ENCODE peak calls at places on chromosomes 12 and 14, in six cellular contexts. One of them, this sample, is unnamed.

GRCh38 chr12:9273276-9273675 is 65.1 kb upstream of the PZP start:
- DNase-seq in cardiac muscle cell: no peak
- DNase-seq in NB4: no peak
- DNase-seq in left ventricle myocardium inferior: no peak
- DNase-seq in ovary: no peak
- DNase-seq in heart left ventricle: no peak
- DNase-seq in this sample: peak; percentile 54

GRCh38 chr14:52266782-52267181 is 716 bp upstream of the PTGDR start:
- DNase-seq in cardiac muscle cell: no peak
- DNase-seq in NB4: no peak
- DNase-seq in left ventricle myocardium inferior: no peak
- DNase-seq in ovary: no peak
- DNase-seq in heart left ventricle: no peak
- DNase-seq in this sample: peak; percentile 93

GRCh38 chr12:131155131-131155530 is 201.4 kb downstream of the ADGRD1 start:
- DNase-seq in cardiac muscle cell: no peak
- DNase-seq in NB4: no peak
- DNase-seq in left ventricle myocardium inferior: no peak
- DNase-seq in ovary: no peak
- DNase-seq in heart left ventricle: no peak
- DNase-seq in this sample: no peak

GRCh38 chr14:45089813-45090212 is 5.9 kb downstream of the PRPF39 start:
- DNase-seq in cardiac muscle cell: no peak
- DNase-seq in NB4: no peak
- DNase-seq in left ventricle myocardium inferior: no peak
- DNase-seq in ovary: no peak
- DNase-seq in heart left ventricle: no peak
- DNase-seq in this sample: peak; percentile 76

GRCh38 chr12:122062832-122063690 is 15.5 kb upstream of the MLXIP start:
- DNase-seq in cardiac muscle cell: no peak
- DNase-seq in NB4: peak; percentile 83
- DNase-seq in left ventricle myocardium inferior: peak; percentile 52
- DNase-seq in ovary: peak; percentile 78
- DNase-seq in heart left ventricle: peak; percentile 56
- DNase-seq in this sample: peak; percentile 75

GRCh38 chr12:100403446-100403845 is 46.6 kb downstream of the SLC17A8 start:
- DNase-seq in cardiac muscle cell: no peak
- DNase-seq in NB4: no peak
- DNase-seq in left ventricle myocardium inferior: no peak
- DNase-seq in ovary: no peak
- DNase-seq in heart left ventricle: no peak
- DNase-seq in this sample: peak; percentile 9

GRCh38 chr14:66403183-66403582 is 83.0 kb upstream of the CCDC196 start:
- DNase-seq in cardiac muscle cell: no peak
- DNase-seq in NB4: peak; percentile 61
- DNase-seq in left ventricle myocardium inferior: no peak
- DNase-seq in ovary: no peak
- DNase-seq in heart left ventricle: no peak
- DNase-seq in this sample: peak; percentile 55

GRCh38 chr12:6774557-6775062 is 2.3 kb downstream of the LAG3 start:
- DNase-seq in cardiac muscle cell: no peak
- DNase-seq in NB4: no peak
- DNase-seq in left ventricle myocardium inferior: no peak
- DNase-seq in ovary: no peak
- DNase-seq in heart left ventricle: no peak
- DNase-seq in this sample: no peak

GRCh38 chr14:69850086-69850735 is 29.0 kb upstream of the SMOC1 start:
- DNase-seq in cardiac muscle cell: no peak
- DNase-seq in NB4: no peak
- DNase-seq in left ventricle myocardium inferior: no peak
- DNase-seq in ovary: no peak
- DNase-seq in heart left ventricle: no peak
- DNase-seq in this sample: no peak

GRCh38 chr12:13250416-13250815 is 53.9 kb downstream of the EMP1 start:
- DNase-seq in cardiac muscle cell: no peak
- DNase-seq in NB4: no peak
- DNase-seq in left ventricle myocardium inferior: no peak
- DNase-seq in ovary: no peak
- DNase-seq in heart left ventricle: no peak
- DNase-seq in this sample: peak; percentile 67

GRCh38 chr12:94795520-94795919 is 145.2 kb upstream of the TMCC3 start:
- DNase-seq in cardiac muscle cell: no peak
- DNase-seq in NB4: peak; percentile 14
- DNase-seq in left ventricle myocardium inferior: no peak
- DNase-seq in ovary: peak; percentile 33
- DNase-seq in heart left ventricle: no peak
- DNase-seq in this sample: peak; percentile 67

GRCh38 chr12:96487214-96487613 is 2.2 kb upstream of the CFAP54 start:
- DNase-seq in cardiac muscle cell: no peak
- DNase-seq in NB4: no peak
- DNase-seq in left ventricle myocardium inferior: no peak
- DNase-seq in ovary: no peak
- DNase-seq in heart left ventricle: no peak
- DNase-seq in this sample: peak; percentile 91

GRCh38 chr14:97848351-97848980 is 1051.3 kb downstream of the VRK1 start:
- DNase-seq in cardiac muscle cell: peak; percentile 33
- DNase-seq in NB4: no peak
- DNase-seq in left ventricle myocardium inferior: no peak
- DNase-seq in ovary: no peak
- DNase-seq in heart left ventricle: no peak
- DNase-seq in this sample: no peak

GRCh38 chr14:58637040-58637390 is 747 bp upstream of the DACT1 start:
- DNase-seq in cardiac muscle cell: peak; percentile 58
- DNase-seq in NB4: peak; percentile 29
- DNase-seq in left ventricle myocardium inferior: peak; percentile 41
- DNase-seq in ovary: peak; percentile 68
- DNase-seq in heart left ventricle: no peak
- DNase-seq in this sample: peak; percentile 77

GRCh38 chr12:114355389-114356088 is 50.4 kb downstream of the TBX5 start:
- DNase-seq in cardiac muscle cell: no peak
- DNase-seq in NB4: peak; percentile 39
- DNase-seq in left ventricle myocardium inferior: peak; percentile 46
- DNase-seq in ovary: peak; percentile 14
- DNase-seq in heart left ventricle: peak; percentile 33
- DNase-seq in this sample: no peak

GRCh38 chr12:104258476-104259067 is 43.0 kb downstream of the TXNRD1 start:
- DNase-seq in cardiac muscle cell: no peak
- DNase-seq in NB4: no peak
- DNase-seq in left ventricle myocardium inferior: no peak
- DNase-seq in ovary: no peak
- DNase-seq in heart left ventricle: no peak
- DNase-seq in this sample: no peak
- H3K4me3 ChIP-seq in cardiac muscle cell: no peak overlapping the region
- H3K4me3 ChIP-seq in NB4: no peak overlapping the region
- H3K4me3 ChIP-seq in left ventricle myocardium inferior: no peak overlapping the region
- H3K4me3 ChIP-seq in ovary: no peak overlapping the region
- H3K4me3 ChIP-seq in heart left ventricle: no peak overlapping the region
- H3K4me3 ChIP-seq in this sample: no peak overlapping the region

GRCh38 chr14:100078997-100079561 is 13.9 kb downstream of the EVL start:
- DNase-seq in cardiac muscle cell: no peak
- DNase-seq in NB4: peak; percentile 95
- DNase-seq in left ventricle myocardium inferior: no peak
- DNase-seq in ovary: no peak
- DNase-seq in heart left ventricle: no peak
- DNase-seq in this sample: peak; percentile 86
- TF ChIP-seq CTCF in cardiac muscle cell: no peak
- TF ChIP-seq CTCF in NB4: no peak
- TF ChIP-seq CTCF in left ventricle myocardium inferior: no peak
- TF ChIP-seq CTCF in ovary: no peak
- TF ChIP-seq CTCF in heart left ventricle: no peak
- TF ChIP-seq CTCF in this sample: no peak

DNA sequence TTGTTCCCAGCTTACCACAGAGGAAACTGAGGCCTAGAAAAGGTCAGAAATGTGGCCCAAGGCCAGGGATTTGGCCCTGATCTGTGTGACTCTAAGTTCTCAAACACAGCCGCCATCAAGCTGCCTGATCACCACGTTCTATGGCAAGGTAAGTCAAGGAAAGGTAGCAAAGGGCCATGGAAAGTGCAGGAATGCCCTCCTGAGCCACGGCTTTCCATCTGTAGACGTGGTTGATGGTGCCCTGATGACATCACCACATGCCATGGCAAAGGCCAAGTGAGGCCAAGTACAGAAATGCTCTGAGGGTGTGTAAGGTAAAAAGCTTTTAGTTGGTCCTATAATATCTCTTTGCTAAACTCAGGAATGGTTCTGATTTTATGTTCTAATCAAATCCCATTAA is 99.3 kb downstream of the DNAH10 start:
- DNase-seq in cardiac muscle cell: no peak
- DNase-seq in NB4: no peak
- DNase-seq in left ventricle myocardium inferior: no peak
- DNase-seq in ovary: no peak
- DNase-seq in heart left ventricle: no peak
- DNase-seq in this sample: no peak
- H3K4me3 ChIP-seq in cardiac muscle cell: no peak overlapping the region
- H3K4me3 ChIP-seq in NB4: no peak overlapping the region
- H3K4me3 ChIP-seq in left ventricle myocardium inferior: no peak overlapping the region
- H3K4me3 ChIP-seq in ovary: no peak overlapping the region
- H3K4me3 ChIP-seq in heart left ventricle: no peak overlapping the region
- H3K4me3 ChIP-seq in this sample: no peak overlapping the region

GRCh38 chr12:11805043-11805442 is 155.6 kb downstream of the ETV6 start:
- DNase-seq in cardiac muscle cell: no peak
- DNase-seq in NB4: peak; percentile 66
- DNase-seq in left ventricle myocardium inferior: no peak
- DNase-seq in ovary: no peak
- DNase-seq in heart left ventricle: no peak
- DNase-seq in this sample: no peak
- TF ChIP-seq CTCF in cardiac muscle cell: no peak
- TF ChIP-seq CTCF in NB4: no peak
- TF ChIP-seq CTCF in left ventricle myocardium inferior: no peak
- TF ChIP-seq CTCF in ovary: no peak
- TF ChIP-seq CTCF in heart left ventricle: no peak
- TF ChIP-seq CTCF in this sample: peak; percentile 20

GRCh38 chr14:102779574-102780315 is 2.5 kb downstream of the TRAF3 start:
- DNase-seq in cardiac muscle cell: no peak
- DNase-seq in NB4: peak; percentile 54
- DNase-seq in left ventricle myocardium inferior: no peak
- DNase-seq in ovary: no peak
- DNase-seq in heart left ventricle: no peak
- DNase-seq in this sample: peak; percentile 27
- H3K4me3 ChIP-seq in cardiac muscle cell: no peak overlapping the region
- H3K4me3 ChIP-seq in NB4: peak overlapping the region; percentile 96
- H3K4me3 ChIP-seq in left ventricle myocardium inferior: no peak overlapping the region
- H3K4me3 ChIP-seq in ovary: no peak overlapping the region
- H3K4me3 ChIP-seq in heart left ventricle: no peak overlapping the region
- H3K4me3 ChIP-seq in this sample: no peak overlapping the region

DNA sequence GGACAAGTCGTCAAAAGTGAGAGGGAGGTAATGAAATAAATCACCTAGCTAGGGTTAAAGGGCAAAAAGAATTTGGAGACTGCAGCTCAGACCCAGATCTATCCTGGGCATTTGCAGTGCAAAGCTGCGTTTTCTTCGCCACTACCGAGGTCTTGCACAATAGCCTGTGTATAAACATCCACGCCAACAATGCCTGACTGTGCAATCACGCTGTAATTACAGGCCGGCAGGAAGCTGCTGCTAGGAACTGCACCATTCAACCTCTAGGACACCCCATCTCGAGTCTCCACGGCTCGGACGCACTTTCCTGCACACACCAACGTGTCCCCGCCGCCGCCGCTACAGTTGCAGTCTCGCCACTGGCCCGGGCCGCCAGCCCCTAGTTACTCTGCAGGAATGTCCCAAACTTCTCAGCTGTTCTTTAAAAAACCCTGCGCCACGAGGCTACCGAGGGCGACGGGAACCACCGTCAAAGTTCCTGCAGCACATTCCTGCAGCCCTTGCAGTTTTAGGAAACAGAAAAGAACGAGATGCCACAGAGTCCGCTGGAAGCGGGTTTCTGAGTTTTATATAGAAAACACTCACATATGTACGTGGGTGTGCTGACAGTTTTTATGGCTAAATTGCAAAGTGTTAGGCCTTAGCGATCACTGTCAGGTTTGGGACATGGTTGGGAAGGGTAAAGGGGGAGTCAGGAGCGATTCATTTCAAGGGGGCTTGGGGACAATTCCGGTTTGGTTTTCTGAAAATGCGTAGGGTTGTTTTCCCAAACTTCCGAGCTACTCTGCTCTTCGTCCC is 65.6 kb upstream of the PTGR2 start:
- DNase-seq in cardiac muscle cell: peak; percentile 60
- DNase-seq in NB4: peak; percentile 95
- DNase-seq in left ventricle myocardium inferior: peak; percentile 70
- DNase-seq in ovary: peak; percentile 87
- DNase-seq in heart left ventricle: peak; percentile 70
- DNase-seq in this sample: peak; percentile 96
- TF ChIP-seq CTCF in cardiac muscle cell: peak; percentile 30
- TF ChIP-seq CTCF in NB4: no peak
- TF ChIP-seq CTCF in left ventricle myocardium inferior: peak; percentile 53
- TF ChIP-seq CTCF in ovary: peak; percentile 75
- TF ChIP-seq CTCF in heart left ventricle: peak; percentile 23
- TF ChIP-seq CTCF in this sample: peak; percentile 19

GRCh38 chr12:119069029-119069731 is 87.8 kb downstream of the SRRM4 start:
- DNase-seq in cardiac muscle cell: no peak
- DNase-seq in NB4: no peak
- DNase-seq in left ventricle myocardium inferior: no peak
- DNase-seq in ovary: no peak
- DNase-seq in heart left ventricle: no peak
- DNase-seq in this sample: no peak
- H3K4me3 ChIP-seq in cardiac muscle cell: no peak overlapping the region
- H3K4me3 ChIP-seq in NB4: no peak overlapping the region
- H3K4me3 ChIP-seq in left ventricle myocardium inferior: no peak overlapping the region
- H3K4me3 ChIP-seq in ovary: no peak overlapping the region
- H3K4me3 ChIP-seq in heart left ventricle: no peak overlapping the region
- H3K4me3 ChIP-seq in this sample: no peak overlapping the region

GRCh38 chr12:31931796-31932715 is 27.2 kb upstream of the RESF1 start:
- DNase-seq in cardiac muscle cell: no peak
- DNase-seq in NB4: no peak
- DNase-seq in left ventricle myocardium inferior: no peak
- DNase-seq in ovary: no peak
- DNase-seq in heart left ventricle: no peak
- DNase-seq in this sample: no peak
- TF ChIP-seq CTCF in cardiac muscle cell: no peak
- TF ChIP-seq CTCF in NB4: no peak
- TF ChIP-seq CTCF in left ventricle myocardium inferior: no peak
- TF ChIP-seq CTCF in ovary: no peak
- TF ChIP-seq CTCF in heart left ventricle: no peak
- TF ChIP-seq CTCF in this sample: no peak

DNA sequence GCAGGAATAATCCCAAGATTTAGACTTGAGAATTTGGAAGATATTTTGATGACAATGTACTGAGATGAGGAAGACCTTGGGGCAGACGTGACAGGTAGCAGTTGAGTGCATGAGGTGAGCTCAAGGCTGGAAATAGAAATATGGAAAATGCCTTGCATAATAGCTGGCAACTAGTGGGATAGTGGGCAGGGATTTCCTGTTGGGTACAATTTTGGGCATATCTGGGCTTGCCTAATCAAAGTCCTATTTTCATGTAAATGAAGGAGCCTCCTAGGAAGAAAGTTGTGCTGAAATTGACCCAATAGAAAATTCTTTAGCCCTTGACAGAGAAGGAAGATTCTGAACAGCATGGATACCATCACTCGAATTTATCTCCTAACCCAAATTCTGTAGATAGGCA is 6.4 kb upstream of the GLIPR1 start:
- DNase-seq in cardiac muscle cell: no peak
- DNase-seq in NB4: no peak
- DNase-seq in left ventricle myocardium inferior: no peak
- DNase-seq in ovary: no peak
- DNase-seq in heart left ventricle: no peak
- DNase-seq in this sample: no peak
- H3K4me3 ChIP-seq in cardiac muscle cell: no peak overlapping the region
- H3K4me3 ChIP-seq in NB4: no peak overlapping the region
- H3K4me3 ChIP-seq in left ventricle myocardium inferior: no peak overlapping the region
- H3K4me3 ChIP-seq in ovary: no peak overlapping the region
- H3K4me3 ChIP-seq in heart left ventricle: no peak overlapping the region
- H3K4me3 ChIP-seq in this sample: no peak overlapping the region

GRCh38 chr12:43104524-43104923 is 447.5 kb downstream of the ADAMTS20 start:
- DNase-seq in cardiac muscle cell: peak; percentile 40
- DNase-seq in NB4: peak; percentile 20
- DNase-seq in left ventricle myocardium inferior: no peak
- DNase-seq in ovary: no peak
- DNase-seq in heart left ventricle: no peak
- DNase-seq in this sample: peak; percentile 80
- TF ChIP-seq CTCF in cardiac muscle cell: no peak
- TF ChIP-seq CTCF in NB4: no peak
- TF ChIP-seq CTCF in left ventricle myocardium inferior: no peak
- TF ChIP-seq CTCF in ovary: no peak
- TF ChIP-seq CTCF in heart left ventricle: no peak
- TF ChIP-seq CTCF in this sample: no peak

This sample was measured in fibroblast of mammary gland.